ENCODE peak calls at places on chromosomes 7 and 10, in ten cellular contexts. P is H1, Z is heart left ventricle, S is ovary, H is esophagus squamous epithelium, G is K562, Y is sigmoid colon, B is testis, I is spleen, L is prostate gland. W is an unnamed sample. For H3K36me3, the result is how much of the 10 kb centered on the place peaks cover.

GRCh38 chr10:36765777-36766176 is 359.6 kb upstream of the ANKRD30A start:
- DNase-seq in I (no peak), G (no peak), B (no peak), L (no peak), H (no peak), P (no peak), S (no peak), Y (no peak), Z (no peak), W (no peak)

GRCh38 chr7:4057289-4057616 is 624.8 kb upstream of the FOXK1 start:
- DNase-seq in I (no peak), Y (no peak), H (no peak), L (no peak), P (no peak), B (no peak), G (no peak), Z (no peak), S (no peak), W (no peak)

GRCh38 chr7:74299401-74299800 is 10.2 kb downstream of the CLIP2 start:
- DNase-seq in G (no peak), P (no peak), S (no peak), L (no peak), Y (no peak), H (no peak), Z (no peak), I (no peak), B (no peak), W (no peak)

GRCh38 chr7:131640686-131641085 is 84.3 kb upstream of the PODXL start:
- DNase-seq in Z (no peak), B (no peak), I (no peak), H (no peak), S (no peak), L (no peak), Y (no peak), P (no peak), G (no peak), W (no peak)

GRCh38 chr7:125847706-125848105 is 918.1 kb upstream of the POT1 start:
- DNase-seq in G (no peak), L (no peak), Y (no peak), H (no peak), Z (no peak), B (no peak), I (no peak), S (no peak), P (no peak), W (no peak)

GRCh38 chr10:97127507-97127906 is 58.3 kb downstream of the SLIT1 start:
- DNase-seq in P (no peak), L (no peak), G (no peak), S (no peak), I (peak), Y (no peak), B (no peak), Z (no peak), H (no peak), W (no peak)

GRCh38 chr10:84549368-84549767 is 221.0 kb downstream of the CCSER2 start:
- DNase-seq in I (no peak), S (no peak), B (no peak), Y (no peak), L (no peak), G (no peak), Z (no peak), P (no peak), H (no peak), W (no peak)

GRCh38 chr7:139046143-139046542 is 10.3 kb upstream of the ZC3HAV1L start:
- DNase-seq in B (no peak), S (no peak), Z (no peak), H (no peak), L (no peak), P (no peak), G (no peak), I (no peak), Y (no peak), W (no peak)

GRCh38 chr7:143906176-143906575 is 4.2 kb upstream of the TCAF1 start:
- DNase-seq in H (no peak), G (peak), Z (no peak), P (no peak), Y (no peak), L (no peak), S (peak), I (no peak), B (no peak), W (peak)

GRCh38 chr10:119973261-119973660 is 80.7 kb downstream of the SEC23IP start:
- DNase-seq in S (no peak), I (no peak), B (peak), L (no peak), Z (no peak), P (no peak), G (no peak), H (no peak), Y (no peak), W (no peak)

GRCh38 chr7:44971188-44971907 is 7.5 kb downstream of the MYO1G start:
- DNase-seq in G (no peak), L (no peak), P (no peak), B (no peak), H (no peak), S (no peak), Z (no peak), Y (peak), I (peak), W (no peak)

GRCh38 chr7:151233111-151233701 is 923 bp downstream of the CHPF2 start:
- DNase-seq in Z (peak), L (peak), B (peak), H (no peak), S (peak), I (peak), Y (peak), G (peak), P (no peak), W (no peak)
- TF ChIP-seq POLR2A in Z (no peak), L (no peak), B (no peak), H (no peak), S (no peak), I (no peak), Y (no peak), G (no peak), P (no peak), W (no peak)

DNA sequence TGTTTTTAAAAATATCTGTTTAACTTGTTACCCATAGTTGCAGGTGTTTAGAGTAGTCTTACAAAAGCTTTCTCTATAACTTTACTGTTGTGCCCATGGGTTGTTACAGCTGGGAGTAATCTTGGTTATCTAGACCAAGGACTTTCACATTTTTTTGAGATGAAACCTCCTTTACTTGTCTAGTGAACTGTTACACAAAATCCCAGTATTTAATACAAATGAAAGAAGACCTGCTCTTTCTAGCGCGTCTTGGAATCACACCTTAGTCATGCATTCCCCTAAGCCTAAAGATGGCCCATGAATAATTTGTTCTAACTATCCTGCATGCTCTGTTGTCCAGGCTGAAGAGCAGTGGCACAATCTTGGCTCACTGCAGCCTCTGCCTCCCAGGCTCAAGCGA is 38.0 kb downstream of the CSGALNACT2 start:
- DNase-seq in Y (no peak), P (no peak), S (no peak), B (no peak), Z (no peak), L (no peak), G (no peak), I (no peak), H (no peak), W (no peak)
- H3K36me3 ChIP-seq in Y (under half), P (under half), S (under half), B (under half), Z (half or more), L (under half), G (under half), I (half or more), H (under half), W (under half)

GRCh38 chr10:35335133-35335532 is 1.2 kb upstream of the CCNY start:
- DNase-seq in H (no peak), S (no peak), Y (no peak), Z (no peak), P (no peak), I (no peak), B (no peak), G (no peak), L (no peak), W (no peak)

GRCh38 chr10:35335718-35336083 is 608 bp upstream of the CCNY start:
- DNase-seq in P (peak), G (no peak), Y (no peak), B (peak), Z (no peak), I (peak), L (no peak), H (no peak), S (no peak), W (no peak)

GRCh38 chr10:35336921-35337741 is 822 bp downstream of the CCNY start:
- DNase-seq in P (peak), S (peak), L (peak), Y (peak), Z (peak), B (peak), G (no peak), I (peak), H (no peak), W (peak)

GRCh38 chr10:35334297-35334696 is 2.0 kb upstream of the CCNY start:
- DNase-seq in Y (no peak), S (no peak), H (no peak), Z (no peak), G (no peak), P (no peak), B (no peak), I (no peak), L (no peak), W (no peak)

DNA sequence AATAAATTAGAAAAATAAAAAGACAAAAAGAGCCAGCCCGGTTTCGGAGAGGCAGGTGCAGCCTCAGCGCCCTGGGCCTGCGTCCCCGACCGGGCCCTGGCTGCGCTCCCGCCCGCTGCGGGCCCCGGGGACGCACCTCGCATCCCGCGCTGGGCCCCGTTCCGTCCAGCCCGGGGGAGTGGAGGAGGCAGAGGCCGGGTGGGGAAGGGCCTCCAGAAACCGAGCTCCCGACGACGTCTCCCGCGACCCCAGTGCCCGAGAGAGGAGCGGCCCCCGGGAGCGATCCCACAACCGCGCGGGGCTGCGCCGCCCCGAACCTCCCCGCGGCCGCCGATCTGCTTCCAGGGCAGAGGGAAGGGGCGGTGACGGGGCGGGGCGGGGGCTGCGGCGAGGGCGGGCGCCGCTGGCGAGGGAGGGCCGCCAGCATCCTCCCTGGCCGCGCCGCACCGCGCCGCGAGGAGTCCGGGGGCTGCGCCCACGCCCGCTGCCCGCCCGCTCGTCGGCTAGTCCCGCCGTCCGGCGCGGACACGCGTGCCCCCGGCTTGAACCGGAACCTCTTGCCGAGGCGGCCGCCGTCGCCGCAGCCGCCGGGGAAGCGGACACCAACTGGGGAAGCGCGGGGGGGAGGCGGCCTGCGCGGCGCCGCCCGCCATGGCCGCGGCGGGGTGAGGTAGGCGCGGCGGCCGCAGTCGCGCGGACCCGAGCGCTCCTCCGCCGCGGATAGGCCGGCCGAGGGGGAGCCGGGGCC is at the start of gene CCNY:
- DNase-seq in I (peak), B (peak), Z (peak), H (no peak), G (peak), L (peak), S (peak), Y (peak), P (peak), W (peak)
- TF ChIP-seq POLR2A in I (peak), B (no peak), Z (peak), H (peak), G (peak), L (peak), S (peak), Y (peak), P (peak), W (peak)

GRCh38 chr10:79203833-79204232 is 135.1 kb downstream of the ZMIZ1 start:
- DNase-seq in H (no peak), Y (no peak), G (no peak), I (no peak), P (no peak), L (no peak), Z (peak), S (no peak), B (no peak), W (no peak)
- H3K36me3 ChIP-seq in H (under half), Y (under half), G (under half), I (under half), P (under half), L (under half), Z (half or more), S (under half), B (under half), W (under half)

GRCh38 chr7:100017300-100017699 is 1.9 kb downstream of the ZKSCAN1 start:
- DNase-seq in Z (no peak), I (no peak), H (no peak), B (no peak), G (no peak), Y (peak), S (no peak), P (no peak), L (peak), W (no peak)

GRCh38 chr7:100013328-100013676 is 2.1 kb upstream of the ZKSCAN1 start:
- DNase-seq in I (no peak), B (no peak), H (no peak), S (no peak), P (no peak), Y (no peak), G (no peak), Z (no peak), L (no peak), W (no peak)

GRCh38 chr7:100016209-100016901 is 959 bp downstream of the ZKSCAN1 start:
- DNase-seq in S (no peak), G (peak), B (peak), L (peak), I (no peak), H (no peak), Z (no peak), P (no peak), Y (no peak), W (no peak)

GRCh38 chr7:100017875-100018274 is 2.5 kb downstream of the ZKSCAN1 start:
- DNase-seq in P (no peak), G (no peak), Y (no peak), Z (no peak), L (no peak), H (no peak), B (no peak), I (no peak), S (no peak), W (no peak)

GRCh38 chr7:100015232-100016208 is at the start of gene ZKSCAN1:
- DNase-seq in L (peak), B (peak), Z (peak), G (peak), P (peak), S (peak), I (peak), Y (peak), H (peak), W (peak)
- TF ChIP-seq POLR2A in L (peak), B (peak), Z (peak), G (peak), P (peak), S (peak), I (peak), Y (peak), H (peak), W (peak)

W was measured in uterus.